ENCODE peak calls at places on chromosomes 6 and 20, in six cellular contexts. Q is dorsolateral prefrontal cortex, F is body of pancreas, J is IMR-90, V is heart right ventricle, Y is adrenal gland. G is an unnamed sample.

GRCh38 chr20:10171864-10172751 is 46.5 kb upstream of the SNAP25 start:
- DNase-seq in F (peak; percentile 54), Q (peak; percentile 90), J (peak; percentile 25), V (peak; percentile 15), Y (peak; percentile 77), G (no peak)

GRCh38 chr6:42368156-42368555 is 83.6 kb downstream of the TRERF1 start:
- DNase-seq in F (no peak), Q (no peak), V (no peak), Y (no peak), J (no peak), G (no peak)

GRCh38 chr6:128173290-128173689 is 272.4 kb upstream of the THEMIS start:
- DNase-seq in Q (no peak), F (no peak), V (no peak), J (peak; percentile 11), Y (no peak), G (no peak)

GRCh38 chr20:40945754-40946451 is 82.7 kb upstream of the TOP1 start:
- DNase-seq in V (peak; percentile 27), J (peak; percentile 52), F (peak; percentile 27), Q (peak; percentile 77), Y (peak; percentile 73), G (no peak)

GRCh38 chr6:42403831-42404230 is 47.9 kb downstream of the TRERF1 start:
- DNase-seq in V (no peak), Q (no peak), Y (no peak), F (no peak), J (no peak), G (no peak)

GRCh38 chr20:22776369-22776768 is 192.0 kb upstream of the FOXA2 start:
- DNase-seq in V (no peak), F (no peak), Y (no peak), J (no peak), Q (no peak), G (no peak)

GRCh38 chr6:53250137-53250760 is 98.5 kb downstream of the ELOVL5 start:
- DNase-seq in V (no peak), J (peak; percentile 10), F (no peak), Y (no peak), Q (no peak), G (no peak)

GRCh38 chr6:161218222-161218621 is 55.6 kb downstream of the AGPAT4 start:
- DNase-seq in Y (no peak), Q (no peak), V (no peak), F (no peak), J (no peak), G (no peak)

GRCh38 chr6:39274471-39274870 is 39.7 kb downstream of the KCNK17 start:
- DNase-seq in F (no peak), Q (no peak), Y (no peak), J (no peak), V (no peak), G (no peak)

DNA sequence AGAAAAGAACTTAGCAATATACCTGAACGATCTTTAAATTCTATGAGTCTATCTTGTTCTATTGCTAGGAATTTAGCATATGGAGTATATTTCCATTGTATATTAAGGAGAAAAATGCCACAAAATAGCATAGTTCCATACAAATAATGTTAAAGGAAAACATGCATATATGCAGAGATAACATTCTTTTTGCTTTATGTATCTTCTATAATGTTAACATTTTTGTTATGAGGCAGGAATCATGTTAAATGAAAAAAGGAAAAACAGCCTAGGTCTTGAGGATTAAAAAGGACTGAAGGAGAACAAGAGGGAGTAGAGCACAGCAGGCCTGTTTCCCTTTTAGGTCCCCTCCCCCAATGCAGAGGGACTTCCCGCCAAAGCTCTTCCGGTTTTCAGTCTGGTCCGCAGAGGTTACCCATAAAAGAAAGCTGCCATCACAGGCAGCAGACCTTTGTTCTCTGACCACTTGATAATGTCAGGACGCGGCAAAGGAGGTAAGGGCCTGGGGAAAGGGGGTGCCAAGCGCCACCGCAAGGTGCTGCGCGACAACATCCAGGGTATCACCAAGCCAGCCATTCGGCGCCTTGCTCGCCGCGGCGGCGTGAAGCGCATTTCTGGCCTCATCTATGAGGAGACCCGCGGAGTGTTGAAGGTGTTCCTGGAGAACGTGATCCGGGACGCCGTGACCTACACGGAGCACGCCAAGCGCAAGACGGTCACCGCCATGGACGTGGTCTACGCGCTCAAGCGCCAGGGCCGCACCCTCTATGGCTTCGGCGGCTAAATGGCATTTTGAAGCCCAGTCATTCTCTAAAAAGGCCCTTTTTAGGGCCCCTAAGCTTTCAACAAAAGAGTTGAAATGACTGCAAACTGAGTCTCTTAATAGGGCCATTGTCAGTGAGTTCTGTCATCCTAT is 108.4 kb upstream of the PRSS16 start:
- DNase-seq in Q (peak; percentile 43), Y (peak; percentile 27), V (peak; percentile 35), J (peak; percentile 60), F (no peak), G (no peak)
- TF ChIP-seq CTCF in Q (no peak), Y (no peak), V (no peak), J (no peak), F (no peak), G (no peak)

DNA sequence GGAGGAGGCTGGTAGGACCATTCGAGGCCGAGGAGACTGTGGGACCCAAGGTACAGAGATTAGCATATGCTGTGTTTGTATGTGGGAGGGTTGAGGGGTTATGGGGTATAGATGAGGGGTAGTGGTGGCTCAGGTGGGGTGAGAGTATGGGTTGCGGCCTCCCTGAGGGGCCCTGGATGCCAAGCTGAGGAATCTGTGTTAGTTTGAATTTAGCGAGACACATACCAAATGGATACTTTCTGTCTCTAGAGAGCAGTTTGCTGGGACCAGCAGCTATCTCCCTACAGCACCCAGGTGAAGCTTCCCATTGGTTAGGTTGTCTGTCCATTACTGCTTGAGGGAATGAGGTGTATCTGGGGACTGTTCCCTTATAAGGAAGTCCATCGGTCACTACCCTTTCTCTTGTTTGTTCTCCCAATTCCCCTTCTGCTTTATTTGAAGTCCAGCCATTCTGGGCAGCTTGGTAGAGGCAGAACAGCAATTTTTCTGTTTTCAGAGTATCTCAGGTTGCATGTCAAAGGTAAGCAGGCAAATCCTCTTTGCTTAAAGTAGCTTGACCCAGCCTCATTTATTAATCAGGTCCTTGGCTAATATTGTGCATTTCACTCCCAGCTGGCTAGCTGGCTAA is 15.2 kb downstream of the CHMP4B start:
- DNase-seq in F (peak; percentile 46), V (no peak), J (no peak), Y (no peak), Q (no peak), G (no peak)
- H3K4me3 ChIP-seq in F (no peak overlapping the region), V (no peak overlapping the region), J (no peak overlapping the region), Y (no peak overlapping the region), Q (no peak overlapping the region), G (no peak overlapping the region)

DNA sequence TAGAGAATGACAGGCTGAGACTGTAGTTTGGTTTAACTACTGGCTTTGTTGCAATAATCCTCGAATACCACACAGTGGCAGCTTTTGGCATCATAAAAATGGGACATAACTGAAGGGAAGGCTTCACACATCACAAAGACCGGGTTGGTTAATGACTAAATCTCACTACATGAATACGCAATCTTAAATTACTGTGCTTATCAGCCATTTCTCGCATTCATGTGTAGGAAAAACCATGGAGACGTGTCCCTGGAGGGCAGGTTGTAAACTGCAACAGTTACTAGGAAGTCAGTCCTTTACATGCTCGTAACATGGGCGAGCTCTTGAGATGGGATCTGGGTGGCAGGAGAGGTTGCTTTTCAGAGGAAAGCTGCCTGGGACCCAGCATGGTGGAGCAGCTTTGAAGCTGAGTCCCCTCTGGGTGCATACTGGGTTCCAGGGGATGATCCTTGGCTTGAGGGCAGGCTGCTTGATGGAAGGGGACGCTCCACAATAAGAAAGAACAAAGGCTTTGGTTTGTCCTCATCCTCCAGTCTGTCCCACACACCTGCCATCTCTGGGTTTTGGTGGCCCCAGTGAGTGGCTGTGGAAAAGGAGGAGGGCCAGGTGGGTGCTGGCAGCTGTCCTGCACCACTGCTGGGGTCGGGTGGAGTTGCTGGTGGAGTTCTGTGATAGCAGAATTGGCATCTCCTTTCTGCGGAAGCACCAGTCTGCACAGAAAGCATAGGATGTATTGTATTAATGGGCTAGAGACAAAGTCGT is 2.1 kb downstream of the RPS21 start:
- DNase-seq in Q (no peak), Y (no peak), V (no peak), J (no peak), F (no peak), G (no peak)
- TF ChIP-seq CTCF in Q (no peak), Y (no peak), V (no peak), J (peak; percentile 1), F (no peak), G (peak; percentile 0)

DNA sequence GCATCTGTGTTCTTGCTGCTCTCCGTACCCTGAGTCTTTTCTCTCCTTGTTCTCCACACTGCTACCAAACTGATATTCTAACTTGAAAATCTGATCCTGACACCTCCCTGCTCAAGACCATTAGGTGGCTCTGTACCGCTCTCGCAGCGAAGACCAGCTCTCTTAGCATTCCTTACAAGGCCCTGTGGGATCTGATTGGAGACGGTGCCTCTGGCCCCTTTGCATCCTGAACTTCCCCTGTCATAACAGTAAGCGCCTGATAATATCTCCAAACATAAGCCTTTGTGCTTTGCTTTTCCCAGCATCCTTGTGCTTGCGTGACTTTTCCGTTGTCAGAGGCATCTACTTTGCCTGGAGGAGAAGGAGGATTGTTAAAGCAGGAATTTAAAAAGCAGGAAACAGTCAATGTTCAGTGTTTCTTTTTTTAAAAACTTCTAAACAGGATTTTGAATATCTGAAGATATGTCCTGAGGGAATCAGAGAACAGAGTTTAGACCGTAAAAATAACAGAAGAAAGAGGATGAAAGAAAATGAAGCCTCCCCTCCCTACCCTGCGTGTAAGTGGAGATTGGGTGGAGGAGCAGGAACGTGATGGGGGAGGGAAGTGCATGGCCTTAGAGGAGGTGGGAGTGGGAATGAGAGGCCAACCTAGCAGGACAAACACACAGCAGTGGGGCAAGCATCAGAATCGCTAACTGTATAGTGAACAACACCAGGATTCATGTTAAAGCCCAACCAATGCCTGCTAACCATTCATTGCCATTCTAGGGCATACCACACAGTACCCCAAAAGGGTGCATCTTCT is 89.2 kb upstream of the STMND1 start:
- DNase-seq in V (no peak), J (peak; percentile 65), Q (no peak), Y (no peak), F (no peak), G (no peak)
- H3K4me3 ChIP-seq in V (no peak overlapping the region), J (no peak overlapping the region), Q (no peak overlapping the region), Y (no peak overlapping the region), F (no peak overlapping the region), G (no peak overlapping the region)

DNA sequence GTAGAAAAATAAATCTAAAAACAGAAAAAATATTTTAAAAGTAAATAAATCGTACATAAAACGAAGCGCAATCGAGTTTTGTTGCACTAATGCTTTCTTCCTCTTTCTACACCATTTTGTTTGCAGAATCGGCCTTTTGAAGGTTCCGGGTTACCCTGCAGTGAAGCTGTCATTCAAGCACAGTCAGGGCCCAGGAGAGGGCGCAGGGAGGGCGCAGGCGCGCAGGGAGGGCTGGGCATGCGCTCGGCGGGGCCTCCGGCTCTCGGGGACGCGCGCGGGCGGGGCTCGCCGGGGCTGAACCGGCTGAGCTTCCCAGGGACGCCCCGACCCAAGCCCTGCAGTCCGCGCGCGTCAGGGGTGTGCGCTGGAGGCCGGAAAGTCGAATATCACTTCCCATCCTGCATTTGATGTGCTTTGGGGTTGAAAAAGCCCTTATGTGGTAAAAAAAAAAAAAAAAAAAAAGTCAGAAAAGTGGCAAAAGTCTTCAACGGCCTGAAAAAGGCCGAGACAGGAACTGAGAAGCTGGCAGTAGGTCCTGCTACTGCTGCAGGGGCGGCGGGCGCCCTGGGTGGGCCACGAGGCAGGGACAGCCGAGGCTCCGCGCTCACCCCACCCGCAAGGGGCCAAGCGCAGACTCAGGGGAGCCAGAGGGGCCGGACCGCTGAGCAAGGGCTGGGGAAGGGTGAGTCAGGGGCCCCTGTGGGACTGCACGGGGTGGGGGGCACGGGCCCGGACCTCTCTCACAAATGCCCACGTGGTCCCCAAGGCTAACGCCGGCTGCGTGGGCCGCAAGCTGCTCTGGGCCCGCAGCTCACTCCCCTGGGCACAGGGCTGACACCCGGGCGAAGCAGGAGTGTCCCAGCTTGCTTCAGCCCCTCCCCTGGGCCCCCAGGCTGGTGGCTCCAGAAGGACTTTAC is 40.5 kb downstream of the THBS2 start:
- DNase-seq in F (peak; percentile 92), Q (peak; percentile 92), V (peak; percentile 95), J (peak; percentile 84), Y (peak; percentile 94), G (peak; percentile 65)
- TF ChIP-seq CTCF in F (peak; percentile 9), Q (peak; percentile 65), V (no peak), J (peak; percentile 48), Y (peak; percentile 44), G (peak; percentile 51)

G was measured in retinal pigment epithelial cell.